ENCODE peak calls at places on chromosomes 12 and 14, in nine cellular contexts. A, D, E, U, J, N, L, Z and M are unnamed samples.

GRCh38 chr12:8057839-8058238 is 8.3 kb downstream of the C3AR1 start:
- DNase-seq in J (no peak), Z (no peak), A (no peak), L (no peak), D (no peak), U (peak), N (peak), E (peak), M (peak)

GRCh38 chr12:2383276-2384028 is 330.7 kb downstream of the CACNA1C start:
- DNase-seq in E (no peak), J (no peak), Z (peak), N (peak), U (no peak), D (peak), A (no peak), L (no peak), M (no peak)

GRCh38 chr14:52844262-52845060 is 53.1 kb upstream of the GNPNAT1 start:
- DNase-seq in J (no peak), A (no peak), U (peak), E (no peak), D (no peak), L (no peak), Z (no peak), N (peak), M (peak)

GRCh38 chr12:113555226-113555625 is 83.6 kb upstream of the LHX5 start:
- DNase-seq in L (no peak), U (no peak), J (no peak), Z (no peak), N (no peak), D (no peak), E (no peak), A (no peak), M (peak)

GRCh38 chr12:93795352-93795751 is 118.2 kb downstream of the CRADD start:
- DNase-seq in J (no peak), A (no peak), Z (no peak), E (no peak), D (no peak), U (no peak), L (no peak), N (no peak), M (no peak)

GRCh38 chr12:66550626-66551025 is 128.2 kb downstream of the GRIP1 start:
- DNase-seq in L (no peak), D (no peak), E (peak), J (no peak), A (no peak), N (no peak), Z (no peak), U (no peak), M (peak)

GRCh38 chr14:60304509-60304908 is 55.5 kb downstream of the PPM1A start:
- DNase-seq in J (no peak), N (no peak), Z (no peak), E (no peak), D (no peak), L (no peak), A (no peak), U (no peak), M (no peak)

GRCh38 chr12:47868552-47869031 is 36.2 kb downstream of the VDR start:
- DNase-seq in Z (no peak), N (no peak), E (no peak), J (no peak), U (no peak), A (no peak), D (no peak), L (no peak), M (no peak)

GRCh38 chr14:81429028-81429427 is 28.9 kb upstream of the STON2 start:
- DNase-seq in A (no peak), D (no peak), N (no peak), Z (no peak), L (no peak), U (no peak), J (no peak), E (no peak), M (no peak)

GRCh38 chr14:102078840-102079699 is 7.8 kb downstream of the HSP90AA1 start:
- DNase-seq in J (peak), A (no peak), N (no peak), L (no peak), D (no peak), U (no peak), Z (no peak), E (no peak), M (no peak)

GRCh38 chr14:64812412-64812811 is 67.3 kb downstream of the SPTB start:
- DNase-seq in A (no peak), D (no peak), L (peak), N (no peak), Z (peak), E (peak), U (no peak), J (peak), M (no peak)

GRCh38 chr12:67531051-67531450 is 117.5 kb upstream of the DYRK2 start:
- DNase-seq in A (no peak), J (no peak), U (no peak), N (no peak), D (no peak), E (peak), Z (no peak), L (no peak), M (no peak)

GRCh38 chr14:71586131-71586893 is 345.9 kb upstream of the RGS6 start:
- DNase-seq in E (no peak), A (no peak), J (no peak), Z (no peak), U (peak), D (no peak), N (peak), L (no peak), M (peak)

GRCh38 chr12:50506753-50507473 is 2.1 kb downstream of the DIP2B start:
- DNase-seq in U (peak), E (peak), L (no peak), A (no peak), N (no peak), D (no peak), J (no peak), Z (no peak), M (no peak)

GRCh38 chr12:58369576-58369975 is 428.2 kb downstream of the ATP23 start:
- DNase-seq in E (peak), U (no peak), L (no peak), N (peak), J (no peak), D (no peak), A (no peak), Z (no peak), M (no peak)

GRCh38 chr14:74881425-74882102 is at the start of gene DLST:
- DNase-seq in U (peak), E (peak), N (peak), L (peak), D (peak), A (peak), J (peak), Z (peak), M (peak)

GRCh38 chr14:94111276-94112095 is 950 bp downstream of the IFI27 start:
- DNase-seq in J (no peak), L (no peak), E (no peak), D (peak), N (no peak), U (no peak), Z (no peak), A (peak), M (no peak)
- H3K4me3 ChIP-seq in J (no peak), L (no peak), E (no peak), D (no peak), N (peak), U (peak), Z (peak), A (peak), M (no peak)

DNA sequence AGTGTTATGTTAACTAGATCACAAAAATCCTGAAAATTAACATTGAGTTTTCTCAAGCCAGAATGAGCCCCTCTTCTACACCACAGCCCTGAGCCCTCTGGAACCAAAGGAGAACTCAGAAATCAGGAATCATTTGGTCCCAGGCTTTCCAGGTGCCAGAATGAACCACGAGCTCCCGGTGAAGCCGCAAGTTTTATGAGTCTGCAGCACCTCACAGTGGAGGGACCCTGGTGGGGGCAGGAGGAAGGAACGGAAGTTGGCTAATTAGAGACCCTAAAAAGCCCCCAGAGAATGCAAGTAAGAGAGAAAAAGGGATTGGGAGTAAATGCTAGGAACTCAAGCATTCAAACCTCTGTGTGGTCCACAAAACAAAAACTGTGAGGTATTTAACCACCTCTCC is 52.9 kb upstream of the BCL2L14 start:
- DNase-seq in D (no peak), J (no peak), E (no peak), U (no peak), N (no peak), A (no peak), Z (no peak), L (no peak), M (peak)
- TF ChIP-seq CTCF in D (no peak), J (no peak), E (no peak), U (peak), N (peak), A (no peak), Z (peak), L (no peak), M (peak)

GRCh38 chr14:104681689-104682074 is 7.7 kb upstream of the INF2 start:
- DNase-seq in L (no peak), J (peak), D (peak), U (peak), E (peak), N (peak), Z (peak), A (peak), M (peak)
- H3K4me3 ChIP-seq in L (no peak), J (no peak), D (no peak), U (peak), E (no peak), N (peak), Z (peak), A (peak), M (peak)

GRCh38 chr12:71904629-71905028 is 34.0 kb upstream of the TPH2 start:
- DNase-seq in L (no peak), A (no peak), E (no peak), N (no peak), D (no peak), J (no peak), Z (no peak), U (no peak), M (no peak)

GRCh38 chr12:71896171-71896570 is 42.5 kb upstream of the TPH2 start:
- DNase-seq in N (no peak), U (no peak), L (no peak), Z (no peak), D (no peak), J (no peak), A (no peak), E (no peak), M (no peak)

DNA sequence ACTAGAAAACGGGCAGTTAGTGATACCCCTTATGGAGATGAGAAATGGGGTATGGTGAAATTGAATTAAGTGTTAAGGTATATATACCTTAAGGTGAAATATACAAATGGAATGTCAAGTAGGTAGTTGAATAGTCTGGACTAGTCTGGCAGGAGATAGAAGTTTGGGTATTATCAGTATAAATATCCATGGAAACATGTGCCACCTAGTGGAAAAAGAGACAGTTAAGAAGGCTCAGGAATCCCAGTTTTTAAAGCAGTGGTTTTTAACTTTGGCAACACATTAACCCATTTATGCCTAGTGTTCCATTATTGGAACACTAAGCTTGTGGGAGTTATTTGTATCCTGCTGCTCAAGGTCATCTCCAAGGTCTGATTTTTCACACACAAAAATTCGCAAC is 38.6 kb upstream of the TPH2 start:
- DNase-seq in D (no peak), A (no peak), J (no peak), N (peak), L (no peak), Z (no peak), U (peak), E (peak), M (peak)
- TF ChIP-seq CTCF in D (no peak), A (no peak), J (no peak), N (peak), L (no peak), Z (no peak), U (peak), E (peak), M (peak)